ENCODE peak calls at places on chromosome 5, in seven cellular contexts. One of them, this sample, is unnamed.
A peak's percentile ranks its signal among the peaks of the same experiment; 100 is the strongest.

GRCh38 chr5:172002310-172002709 is 4.1 kb downstream of the FBXW11 start:
- DNase-seq in IMR-90: no peak
- DNase-seq in uterus: no peak
- DNase-seq in GM12878: no peak
- DNase-seq in ovary: no peak
- DNase-seq in neural progenitor cell: peak; percentile 57
- DNase-seq in stomach: no peak
- DNase-seq in this sample: peak; percentile 29

GRCh38 chr5:122192883-122193496 is 63.6 kb downstream of the ZNF474 start:
- DNase-seq in IMR-90: peak; percentile 79
- DNase-seq in uterus: no peak
- DNase-seq in GM12878: peak; percentile 11
- DNase-seq in ovary: peak; percentile 52
- DNase-seq in neural progenitor cell: peak; percentile 79
- DNase-seq in stomach: no peak
- DNase-seq in this sample: peak; percentile 54

GRCh38 chr5:143887901-143888648 is 76.1 kb downstream of the HMHB1 start:
- DNase-seq in IMR-90: peak; percentile 75
- DNase-seq in uterus: no peak
- DNase-seq in GM12878: no peak
- DNase-seq in ovary: no peak
- DNase-seq in neural progenitor cell: no peak
- DNase-seq in stomach: no peak
- DNase-seq in this sample: no peak

GRCh38 chr5:88143693-88144218 is 124.9 kb downstream of the TMEM161B start:
- DNase-seq in IMR-90: no peak
- DNase-seq in uterus: no peak
- DNase-seq in GM12878: no peak
- DNase-seq in ovary: no peak
- DNase-seq in neural progenitor cell: peak; percentile 12
- DNase-seq in stomach: no peak
- DNase-seq in this sample: no peak

GRCh38 chr5:14143843-14144585 is 872 bp downstream of the TRIO start:
- DNase-seq in IMR-90: no peak
- DNase-seq in uterus: peak; percentile 51
- DNase-seq in GM12878: no peak
- DNase-seq in ovary: peak; percentile 51
- DNase-seq in neural progenitor cell: peak; percentile 65
- DNase-seq in stomach: peak; percentile 43
- DNase-seq in this sample: peak; percentile 46

GRCh38 chr5:88722546-88722945 is 160.4 kb downstream of the MEF2C start:
- DNase-seq in IMR-90: no peak
- DNase-seq in uterus: no peak
- DNase-seq in GM12878: no peak
- DNase-seq in ovary: no peak
- DNase-seq in neural progenitor cell: peak; percentile 11
- DNase-seq in stomach: no peak
- DNase-seq in this sample: no peak

GRCh38 chr5:55864606-55865541 is 13.7 kb downstream of the IL31RA start:
- DNase-seq in IMR-90: peak; percentile 12
- DNase-seq in uterus: no peak
- DNase-seq in GM12878: no peak
- DNase-seq in ovary: no peak
- DNase-seq in neural progenitor cell: no peak
- DNase-seq in stomach: no peak
- DNase-seq in this sample: no peak

GRCh38 chr5:171632618-171633017 is 153.0 kb upstream of the SMIM23 start:
- DNase-seq in IMR-90: no peak
- DNase-seq in uterus: no peak
- DNase-seq in GM12878: no peak
- DNase-seq in ovary: no peak
- DNase-seq in neural progenitor cell: no peak
- DNase-seq in stomach: no peak
- DNase-seq in this sample: no peak

GRCh38 chr5:136006767-136007251 is 22.0 kb upstream of the TGFBI start:
- DNase-seq in IMR-90: peak; percentile 97
- DNase-seq in uterus: no peak
- DNase-seq in GM12878: no peak
- DNase-seq in ovary: no peak
- DNase-seq in neural progenitor cell: no peak
- DNase-seq in stomach: no peak
- DNase-seq in this sample: no peak

GRCh38 chr5:138873096-138873885 is 1.8 kb downstream of the LRRTM2 start:
- DNase-seq in IMR-90: no peak
- DNase-seq in uterus: no peak
- DNase-seq in GM12878: no peak
- DNase-seq in ovary: no peak
- DNase-seq in neural progenitor cell: no peak
- DNase-seq in stomach: no peak
- DNase-seq in this sample: no peak

GRCh38 chr5:138874771-138875628 is at the start of gene LRRTM2:
- DNase-seq in IMR-90: peak; percentile 98
- DNase-seq in uterus: no peak
- DNase-seq in GM12878: no peak
- DNase-seq in ovary: no peak
- DNase-seq in neural progenitor cell: peak; percentile 25
- DNase-seq in stomach: no peak
- DNase-seq in this sample: no peak

GRCh38 chr5:138876811-138877210 is 1.7 kb upstream of the LRRTM2 start:
- DNase-seq in IMR-90: no peak
- DNase-seq in uterus: no peak
- DNase-seq in GM12878: no peak
- DNase-seq in ovary: no peak
- DNase-seq in neural progenitor cell: no peak
- DNase-seq in stomach: no peak
- DNase-seq in this sample: no peak

GRCh38 chr5:138874241-138874640 is 894 bp downstream of the LRRTM2 start:
- DNase-seq in IMR-90: peak; percentile 27
- DNase-seq in uterus: no peak
- DNase-seq in GM12878: no peak
- DNase-seq in ovary: no peak
- DNase-seq in neural progenitor cell: no peak
- DNase-seq in stomach: no peak
- DNase-seq in this sample: no peak

GRCh38 chr5:138873886-138874200 is 1.3 kb downstream of the LRRTM2 start:
- DNase-seq in IMR-90: no peak
- DNase-seq in uterus: no peak
- DNase-seq in GM12878: no peak
- DNase-seq in ovary: no peak
- DNase-seq in neural progenitor cell: no peak
- DNase-seq in stomach: no peak
- DNase-seq in this sample: no peak
- H3K4me1 ChIP-seq in IMR-90: peaks cover 25% of the 10 kb centered on the region
- H3K4me1 ChIP-seq in uterus: no peaks in the 10 kb centered on the region
- H3K4me1 ChIP-seq in GM12878: no peaks in the 10 kb centered on the region
- H3K4me1 ChIP-seq in ovary: peaks cover 5% of the 10 kb centered on the region
- H3K4me1 ChIP-seq in neural progenitor cell: peaks cover 66% of the 10 kb centered on the region
- H3K4me1 ChIP-seq in stomach: peaks cover 28% of the 10 kb centered on the region
- H3K4me1 ChIP-seq in this sample: peaks cover 4% of the 10 kb centered on the region

DNA sequence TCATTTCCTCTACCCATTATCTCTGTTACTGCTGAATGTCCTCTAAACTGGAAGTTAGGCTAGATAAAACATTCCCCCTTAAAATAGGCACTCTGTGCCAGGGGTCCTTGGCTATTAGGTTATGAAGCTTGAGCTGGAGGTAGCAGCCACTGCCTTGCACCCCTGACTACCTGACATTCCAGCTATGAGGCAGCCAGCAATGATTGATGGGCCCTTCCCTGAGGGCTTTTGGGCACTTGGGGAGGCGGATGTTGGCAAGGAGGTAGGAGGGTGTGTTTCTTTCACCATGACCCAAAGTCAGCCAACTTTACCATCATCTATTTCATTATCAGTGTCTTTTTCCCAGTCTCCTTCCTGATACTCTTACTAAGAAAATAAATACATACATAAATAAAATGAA is 17.1 kb downstream of the TARS1 start:
- DNase-seq in IMR-90: no peak
- DNase-seq in uterus: no peak
- DNase-seq in GM12878: no peak
- DNase-seq in ovary: no peak
- DNase-seq in neural progenitor cell: no peak
- DNase-seq in stomach: no peak
- DNase-seq in this sample: no peak
- H3K36me3 ChIP-seq in IMR-90: peaks cover 71% of the 10 kb centered on the region
- H3K36me3 ChIP-seq in uterus: no peaks in the 10 kb centered on the region
- H3K36me3 ChIP-seq in GM12878: peaks cover 18% of the 10 kb centered on the region
- H3K36me3 ChIP-seq in ovary: no peaks in the 10 kb centered on the region
- H3K36me3 ChIP-seq in neural progenitor cell: peaks cover 39% of the 10 kb centered on the region
- H3K36me3 ChIP-seq in stomach: peaks cover 100% of the 10 kb centered on the region
- H3K36me3 ChIP-seq in this sample: peaks cover 26% of the 10 kb centered on the region

GRCh38 chr5:34924462-34924765 is 4.9 kb upstream of the DNAJC21 start:
- DNase-seq in IMR-90: no peak
- DNase-seq in uterus: no peak
- DNase-seq in GM12878: no peak
- DNase-seq in ovary: no peak
- DNase-seq in neural progenitor cell: no peak
- DNase-seq in stomach: no peak
- DNase-seq in this sample: no peak

GRCh38 chr5:34923694-34924461 is 5.5 kb upstream of the DNAJC21 start:
- DNase-seq in IMR-90: peak; percentile 94
- DNase-seq in uterus: no peak
- DNase-seq in GM12878: no peak
- DNase-seq in ovary: no peak
- DNase-seq in neural progenitor cell: no peak
- DNase-seq in stomach: no peak
- DNase-seq in this sample: peak; percentile 83

GRCh38 chr5:34927785-34928184 is 1.6 kb upstream of the DNAJC21 start:
- DNase-seq in IMR-90: no peak
- DNase-seq in uterus: no peak
- DNase-seq in GM12878: no peak
- DNase-seq in ovary: no peak
- DNase-seq in neural progenitor cell: no peak
- DNase-seq in stomach: no peak
- DNase-seq in this sample: no peak

GRCh38 chr5:34928267-34928666 is 1.1 kb upstream of the DNAJC21 start:
- DNase-seq in IMR-90: no peak
- DNase-seq in uterus: no peak
- DNase-seq in GM12878: no peak
- DNase-seq in ovary: no peak
- DNase-seq in neural progenitor cell: no peak
- DNase-seq in stomach: no peak
- DNase-seq in this sample: no peak

GRCh38 chr5:34926318-34926888 is 3.0 kb upstream of the DNAJC21 start:
- DNase-seq in IMR-90: no peak
- DNase-seq in uterus: no peak
- DNase-seq in GM12878: no peak
- DNase-seq in ovary: no peak
- DNase-seq in neural progenitor cell: no peak
- DNase-seq in stomach: no peak
- DNase-seq in this sample: no peak
- H3K4me1 ChIP-seq in IMR-90: peaks cover 5% of the 10 kb centered on the region
- H3K4me1 ChIP-seq in uterus: peaks cover 7% of the 10 kb centered on the region
- H3K4me1 ChIP-seq in GM12878: no peaks in the 10 kb centered on the region
- H3K4me1 ChIP-seq in ovary: no peaks in the 10 kb centered on the region
- H3K4me1 ChIP-seq in neural progenitor cell: peaks cover 13% of the 10 kb centered on the region
- H3K4me1 ChIP-seq in stomach: peaks cover 16% of the 10 kb centered on the region
- H3K4me1 ChIP-seq in this sample: peaks cover 2% of the 10 kb centered on the region

GRCh38 chr5:119112151-119112550 is 41.3 kb downstream of the DMXL1 start:
- DNase-seq in IMR-90: no peak
- DNase-seq in uterus: no peak
- DNase-seq in GM12878: no peak
- DNase-seq in ovary: no peak
- DNase-seq in neural progenitor cell: no peak
- DNase-seq in stomach: no peak
- DNase-seq in this sample: no peak
- H3K36me3 ChIP-seq in IMR-90: peaks cover 6% of the 10 kb centered on the region
- H3K36me3 ChIP-seq in uterus: no peaks in the 10 kb centered on the region
- H3K36me3 ChIP-seq in GM12878: no peaks in the 10 kb centered on the region
- H3K36me3 ChIP-seq in ovary: no peaks in the 10 kb centered on the region
- H3K36me3 ChIP-seq in neural progenitor cell: no peaks in the 10 kb centered on the region
- H3K36me3 ChIP-seq in stomach: peaks cover 75% of the 10 kb centered on the region
- H3K36me3 ChIP-seq in this sample: peaks cover 3% of the 10 kb centered on the region

DNA sequence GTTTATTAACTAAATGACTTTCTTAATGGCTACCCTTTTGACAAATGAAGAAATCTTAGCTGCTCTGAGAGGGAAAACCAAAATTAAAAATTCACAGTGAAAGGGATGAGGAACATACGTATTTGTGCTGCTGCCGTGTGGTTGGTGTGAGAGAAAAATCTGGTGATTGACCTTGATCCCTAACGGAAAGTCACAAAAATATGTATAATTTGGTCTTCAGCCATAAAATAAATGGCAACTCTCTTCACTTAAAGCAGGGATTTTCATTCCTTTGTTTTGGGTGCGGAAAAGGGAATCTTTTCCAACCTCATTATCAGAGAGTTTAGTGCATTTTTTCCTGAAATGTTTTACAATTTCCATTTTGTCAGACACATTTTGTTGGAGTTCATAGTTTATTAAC is 40.4 kb downstream of the PAM start:
- DNase-seq in IMR-90: no peak
- DNase-seq in uterus: no peak
- DNase-seq in GM12878: no peak
- DNase-seq in ovary: no peak
- DNase-seq in neural progenitor cell: no peak
- DNase-seq in stomach: no peak
- DNase-seq in this sample: no peak
- H3K4me1 ChIP-seq in IMR-90: peaks cover 2% of the 10 kb centered on the region
- H3K4me1 ChIP-seq in uterus: no peaks in the 10 kb centered on the region
- H3K4me1 ChIP-seq in GM12878: no peaks in the 10 kb centered on the region
- H3K4me1 ChIP-seq in ovary: peaks cover 9% of the 10 kb centered on the region
- H3K4me1 ChIP-seq in neural progenitor cell: peaks cover 76% of the 10 kb centered on the region
- H3K4me1 ChIP-seq in stomach: no peaks in the 10 kb centered on the region
- H3K4me1 ChIP-seq in this sample: no peaks in the 10 kb centered on the region

This sample was measured in small intestine.